ENCODE peak calls at places on chromosomes 4 and X, in six cellular contexts. V is cardiac muscle cell, R is tibial artery, H is breast epithelium, M is left ventricle myocardium inferior, E is brain microvascular endothelial cell. J is an unnamed sample.

GRCh38 chr4:72604324-72604723 is 35.3 kb upstream of the ADAMTS3 start:
- DNase-seq in R (no peak), E (peak; percentile 61), M (no peak), V (peak; percentile 62), H (peak; percentile 23), J (no peak)

GRCh38 chr4:156169861-156170260 is 216.2 kb upstream of the CTSO start:
- DNase-seq in R (no peak), E (no peak), H (no peak), M (no peak), V (no peak), J (no peak)

GRCh38 chr4:185018834-185019450 is 652 bp downstream of the HELT start:
- DNase-seq in H (no peak), R (no peak), M (no peak), E (no peak), V (no peak), J (no peak)

GRCh38 chrX:115616943-115617563 is 56.1 kb downstream of the PLS3 start:
- DNase-seq in E (peak; percentile 76), R (no peak), H (no peak), V (peak; percentile 30), M (no peak), J (peak; percentile 59)

GRCh38 chr4:74675673-74676279 is 118.5 kb downstream of the BTC start:
- DNase-seq in M (no peak), H (no peak), V (peak; percentile 85), R (no peak), E (peak; percentile 62), J (peak; percentile 31)

GRCh38 chr4:108035691-108036090 is 46.0 kb downstream of the HADH start:
- DNase-seq in R (no peak), H (no peak), M (no peak), E (no peak), V (no peak), J (no peak)

GRCh38 chr4:16642897-16643296 is 255.5 kb downstream of the LDB2 start:
- DNase-seq in H (no peak), V (peak; percentile 16), R (no peak), E (no peak), M (no peak), J (no peak)

GRCh38 chr4:99457270-99457669 is 22.1 kb upstream of the ADH7 start:
- DNase-seq in V (peak; percentile 33), M (no peak), R (peak; percentile 45), H (no peak), E (no peak), J (no peak)

GRCh38 chrX:21374163-21374993 is at the start of gene CNKSR2:
- DNase-seq in R (peak; percentile 76), E (peak; percentile 1), H (no peak), M (peak; percentile 19), V (peak; percentile 10), J (no peak)

GRCh38 chr4:79255793-79256192 is 70.1 kb downstream of the NAA11 start:
- DNase-seq in E (no peak), V (no peak), H (no peak), R (no peak), M (no peak), J (no peak)

GRCh38 chr4:164288578-164288977 is 465.4 kb upstream of the SMIM31 start:
- DNase-seq in R (no peak), M (no peak), E (no peak), V (no peak), H (no peak), J (no peak)

GRCh38 chr4:121998024-121998423 is 46.2 kb upstream of the TRPC3 start:
- DNase-seq in E (no peak), H (no peak), M (no peak), V (no peak), R (no peak), J (no peak)

GRCh38 chrX:107894038-107894437 is 68.4 kb downstream of the MID2 start:
- DNase-seq in R (no peak), M (no peak), E (peak; percentile 40), H (no peak), V (peak; percentile 58), J (no peak)

GRCh38 chrX:102651968-102652744 is 873 bp downstream of the GPRASP1 start:
- DNase-seq in H (peak; percentile 56), E (peak; percentile 33), V (peak; percentile 57), R (peak; percentile 69), M (no peak), J (no peak)

GRCh38 chr4:139465922-139466321 is 12.0 kb downstream of the RAB33B start:
- DNase-seq in R (no peak), H (no peak), E (no peak), V (no peak), M (no peak), J (no peak)

GRCh38 chr4:100632163-100632562 is 114.3 kb upstream of the EMCN start:
- DNase-seq in E (no peak), H (no peak), V (no peak), M (no peak), R (no peak), J (no peak)

GRCh38 chr4:80265571-80266266 is 745 bp upstream of the FGF5 start:
- DNase-seq in V (peak; percentile 54), M (no peak), E (peak; percentile 86), R (no peak), H (no peak), J (peak; percentile 57)

GRCh38 chrX:103688949-103689348 is 2.5 kb upstream of the MORF4L2 start:
- DNase-seq in E (peak; percentile 5), R (no peak), M (no peak), V (peak; percentile 59), H (no peak), J (no peak)

GRCh38 chr4:27463816-27464215 is 603.2 kb downstream of the STIM2 start:
- DNase-seq in M (no peak), H (no peak), V (peak; percentile 3), R (no peak), E (no peak), J (peak; percentile 35)

GRCh38 chrX:45557390-45557789 is 356.7 kb upstream of the DIPK2B start:
- DNase-seq in H (no peak), M (no peak), V (peak; percentile 2), R (no peak), E (no peak), J (no peak)

GRCh38 chrX:128975716-128976115 is 547.6 kb downstream of the SMARCA1 start:
- DNase-seq in M (no peak), H (no peak), V (peak; percentile 0), R (no peak), E (no peak), J (no peak)

GRCh38 chr4:186807131-186807530 is 83.5 kb upstream of the FAT1 start:
- DNase-seq in E (no peak), M (no peak), R (no peak), H (no peak), V (no peak), J (no peak)
- TF ChIP-seq CTCF in E (no peak), M (no peak), R (no peak), H (no peak), V (no peak), J (no peak)

GRCh38 chrX:134737061-134737460 is 78.8 kb upstream of the PLAC1 start:
- DNase-seq in H (no peak), M (no peak), E (no peak), V (peak; percentile 16), R (peak; percentile 62), J (no peak)

GRCh38 chrX:134737721-134738369 is 79.6 kb upstream of the PLAC1 start:
- DNase-seq in E (no peak), M (no peak), H (no peak), V (no peak), R (no peak), J (no peak)

GRCh38 chrX:134734343-134735001 is 76.2 kb upstream of the PLAC1 start:
- DNase-seq in H (no peak), E (no peak), R (no peak), M (no peak), V (peak; percentile 73), J (peak; percentile 25)

GRCh38 chrX:134735015-134735414 is 76.7 kb upstream of the PLAC1 start:
- DNase-seq in V (no peak), H (no peak), E (no peak), M (no peak), R (no peak), J (no peak)

GRCh38 chrX:134736351-134736750 is 78.1 kb upstream of the PLAC1 start:
- DNase-seq in R (no peak), V (no peak), H (no peak), M (no peak), E (no peak), J (no peak)
- H3K4me3 ChIP-seq in R (no peak overlapping the region), V (no peak overlapping the region), H (no peak overlapping the region), M (no peak overlapping the region), E (no peak overlapping the region), J (no peak overlapping the region)

GRCh38 chr4:59994118-59994517 is 1206.0 kb upstream of the ADGRL3 start:
- DNase-seq in M (peak; percentile 14), R (no peak), E (no peak), V (no peak), H (no peak), J (no peak)
- TF ChIP-seq CTCF in M (peak; percentile 61), R (no peak), E (peak; percentile 8), V (no peak), H (no peak), J (no peak)

DNA sequence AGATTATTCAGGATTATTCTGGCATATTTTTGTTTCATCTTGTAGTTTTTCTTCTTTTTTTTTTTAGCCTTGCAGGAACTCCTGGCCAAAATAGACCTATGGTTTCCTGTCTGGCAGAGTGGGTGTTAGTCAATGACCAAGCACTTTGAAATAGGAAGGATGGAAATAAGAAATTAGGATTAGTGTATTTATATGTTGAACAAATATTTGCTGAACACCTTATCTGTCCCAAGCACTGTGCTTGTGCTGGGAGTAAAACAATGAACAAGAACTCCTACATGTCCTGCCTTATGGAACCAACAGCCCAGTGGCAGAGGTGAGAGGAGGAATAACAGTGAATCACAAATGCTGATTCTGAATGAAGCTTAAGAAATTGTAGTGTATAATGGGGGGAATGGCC is 4.5 kb downstream of the MMRN1 start:
- DNase-seq in E (no peak), R (no peak), V (peak; percentile 5), M (no peak), H (no peak), J (no peak)
- H3K4me3 ChIP-seq in E (no peak overlapping the region), R (no peak overlapping the region), V (no peak overlapping the region), M (no peak overlapping the region), H (no peak overlapping the region), J (no peak overlapping the region)

GRCh38 chrX:10314530-10315104 is 157.8 kb downstream of the CLCN4 start:
- DNase-seq in M (no peak), R (no peak), V (no peak), H (no peak), E (no peak), J (no peak)
- TF ChIP-seq CTCF in M (no peak), R (no peak), V (no peak), H (no peak), E (no peak), J (no peak)

GRCh38 chrX:100410901-100411801 is 1.1 kb upstream of the PCDH19 start:
- DNase-seq in E (no peak), M (no peak), H (no peak), V (no peak), R (no peak), J (no peak)
- H3K4me3 ChIP-seq in E (no peak overlapping the region), M (peak overlapping the region; percentile 67), H (peak overlapping the region; percentile 36), V (peak overlapping the region; percentile 39), R (peak overlapping the region; percentile 51), J (no peak overlapping the region)

GRCh38 chr4:116055857-116056827 is 942.7 kb upstream of the NDST4 start:
- DNase-seq in M (no peak), E (no peak), H (no peak), R (no peak), V (peak; percentile 8), J (no peak)
- TF ChIP-seq CTCF in M (no peak), E (no peak), H (no peak), R (no peak), V (peak; percentile 9), J (no peak)

GRCh38 chr4:55399581-55399980 is 3.8 kb downstream of the TMEM165 start:
- DNase-seq in H (no peak), E (no peak), M (no peak), V (no peak), R (no peak), J (no peak)
- H3K4me3 ChIP-seq in H (no peak overlapping the region), E (peak overlapping the region; percentile 85), M (peak overlapping the region; percentile 89), V (no peak overlapping the region), R (peak overlapping the region; percentile 36), J (no peak overlapping the region)

J was measured in AG09309.